ENCODE peak calls at places on chromosome 1, in five cellular contexts. X is NCI-H1417 treated with DMSO at 0.1 percent for 48 hours, A is left colon, Y is ureter, S is AG04449. I is an unnamed sample.

GRCh38 chr1:25532970-25533369 is 10.4 kb upstream of the LDLRAP1 start:
- DNase-seq in X (no peak), A (no peak), Y (no peak), S (no peak), I (no peak)

GRCh38 chr1:98371767-98372166 is 289.8 kb upstream of the SNX7 start:
- DNase-seq in X (no peak), A (no peak), Y (no peak), S (no peak), I (no peak)

GRCh38 chr1:25990702-25991395 is 7.0 kb downstream of the PAFAH2 start:
- DNase-seq in X (no peak), A (no peak), Y (no peak), S (no peak), I (no peak)

GRCh38 chr1:198496216-198497143 is 44.0 kb downstream of the ATP6V1G3 start:
- DNase-seq in X (no peak), A (no peak), Y (no peak), S (no peak), I (no peak)

GRCh38 chr1:1075148-1075935 is 1.2 kb upstream of the RNF223 start:
- DNase-seq in X (no peak), A (peak), Y (no peak), S (no peak), I (no peak)

GRCh38 chr1:246987083-246987690 is 20.7 kb downstream of the ZNF695 start:
- DNase-seq in X (no peak), A (no peak), Y (no peak), S (no peak), I (no peak)

GRCh38 chr1:19765623-19766022 is 34.1 kb downstream of the TMCO4 start:
- DNase-seq in X (no peak), A (no peak), Y (peak), S (peak), I (peak)

GRCh38 chr1:198153103-198153502 is 3.7 kb upstream of the NEK7 start:
- DNase-seq in X (no peak), A (no peak), Y (no peak), S (no peak), I (no peak)

GRCh38 chr1:161902146-161902545 is 121.5 kb downstream of the OLFML2B start:
- DNase-seq in X (no peak), A (no peak), Y (no peak), S (no peak), I (no peak)

GRCh38 chr1:96473791-96474452 is 247.7 kb upstream of the PTBP2 start:
- DNase-seq in X (no peak), A (no peak), Y (no peak), S (no peak), I (peak)

GRCh38 chr1:82387070-82387366 is 586.3 kb downstream of the ADGRL2 start:
- DNase-seq in X (no peak), A (no peak), Y (no peak), S (no peak), I (no peak)